ENCODE peak calls at places on chromosome 6, in six cellular contexts. One of them, this sample, is unnamed.

GRCh38 chr6:138198430-138199091 is 19.7 kb downstream of the PBOV1 start:
- DNase-seq in neuronal stem cell: no peak
- DNase-seq in T-helper 9 cell: no peak
- DNase-seq in NAMALWA: no peak
- DNase-seq in HL-60: no peak
- DNase-seq in activated CD4-positive, alpha-beta T cell treated with anti-CD3 and anti-CD28 coated beads, Interleukin-2, amount 50 U/mL, for 24 hours: no peak
- DNase-seq in this sample: no peak

GRCh38 chr6:2522521-2522920 is 228.2 kb downstream of the MYLK4 start:
- DNase-seq in NAMALWA: no peak
- DNase-seq in neuronal stem cell: no peak
- DNase-seq in activated CD4-positive, alpha-beta T cell treated with anti-CD3 and anti-CD28 coated beads, Interleukin-2, amount 50 U/mL, for 24 hours: no peak
- DNase-seq in T-helper 9 cell: no peak
- DNase-seq in HL-60: peak; percentile 81
- DNase-seq in this sample: no peak

GRCh38 chr6:6927437-6928361 is 180.1 kb upstream of the RREB1 start:
- DNase-seq in HL-60: peak; percentile 88
- DNase-seq in neuronal stem cell: peak; percentile 18
- DNase-seq in T-helper 9 cell: no peak
- DNase-seq in activated CD4-positive, alpha-beta T cell treated with anti-CD3 and anti-CD28 coated beads, Interleukin-2, amount 50 U/mL, for 24 hours: no peak
- DNase-seq in NAMALWA: no peak
- DNase-seq in this sample: no peak

GRCh38 chr6:41200296-41200900 is 551 bp downstream of the TREML2 start:
- DNase-seq in HL-60: peak; percentile 96
- DNase-seq in NAMALWA: peak; percentile 68
- DNase-seq in T-helper 9 cell: peak; percentile 21
- DNase-seq in neuronal stem cell: no peak
- DNase-seq in activated CD4-positive, alpha-beta T cell treated with anti-CD3 and anti-CD28 coated beads, Interleukin-2, amount 50 U/mL, for 24 hours: no peak
- DNase-seq in this sample: peak; percentile 42

GRCh38 chr6:19805146-19805515 is 32.0 kb upstream of the ID4 start:
- DNase-seq in activated CD4-positive, alpha-beta T cell treated with anti-CD3 and anti-CD28 coated beads, Interleukin-2, amount 50 U/mL, for 24 hours: no peak
- DNase-seq in NAMALWA: no peak
- DNase-seq in HL-60: no peak
- DNase-seq in neuronal stem cell: no peak
- DNase-seq in T-helper 9 cell: no peak
- DNase-seq in this sample: no peak

GRCh38 chr6:26575494-26575939 is 21.2 kb upstream of the ABT1 start:
- DNase-seq in HL-60: peak; percentile 9
- DNase-seq in neuronal stem cell: no peak
- DNase-seq in T-helper 9 cell: no peak
- DNase-seq in NAMALWA: no peak
- DNase-seq in activated CD4-positive, alpha-beta T cell treated with anti-CD3 and anti-CD28 coated beads, Interleukin-2, amount 50 U/mL, for 24 hours: no peak
- DNase-seq in this sample: no peak

GRCh38 chr6:146997062-146997461 is 207.2 kb upstream of the STXBP5 start:
- DNase-seq in HL-60: no peak
- DNase-seq in activated CD4-positive, alpha-beta T cell treated with anti-CD3 and anti-CD28 coated beads, Interleukin-2, amount 50 U/mL, for 24 hours: no peak
- DNase-seq in neuronal stem cell: no peak
- DNase-seq in NAMALWA: no peak
- DNase-seq in T-helper 9 cell: no peak
- DNase-seq in this sample: no peak

GRCh38 chr6:160167547-160168391 is 46.2 kb downstream of the SLC22A1 start:
- DNase-seq in T-helper 9 cell: no peak
- DNase-seq in HL-60: no peak
- DNase-seq in activated CD4-positive, alpha-beta T cell treated with anti-CD3 and anti-CD28 coated beads, Interleukin-2, amount 50 U/mL, for 24 hours: no peak
- DNase-seq in NAMALWA: no peak
- DNase-seq in neuronal stem cell: no peak
- DNase-seq in this sample: no peak

GRCh38 chr6:106162926-106163325 is 76.8 kb downstream of the PRDM1 start:
- DNase-seq in activated CD4-positive, alpha-beta T cell treated with anti-CD3 and anti-CD28 coated beads, Interleukin-2, amount 50 U/mL, for 24 hours: no peak
- DNase-seq in HL-60: no peak
- DNase-seq in NAMALWA: no peak
- DNase-seq in T-helper 9 cell: no peak
- DNase-seq in neuronal stem cell: no peak
- DNase-seq in this sample: no peak

GRCh38 chr6:105974981-105975380 is 111.2 kb upstream of the PRDM1 start:
- DNase-seq in HL-60: no peak
- DNase-seq in neuronal stem cell: no peak
- DNase-seq in NAMALWA: no peak
- DNase-seq in T-helper 9 cell: no peak
- DNase-seq in activated CD4-positive, alpha-beta T cell treated with anti-CD3 and anti-CD28 coated beads, Interleukin-2, amount 50 U/mL, for 24 hours: no peak
- DNase-seq in this sample: no peak

GRCh38 chr6:83592770-83593394 is 80.5 kb downstream of the PRSS35 start:
- DNase-seq in NAMALWA: peak; percentile 62
- DNase-seq in HL-60: peak; percentile 16
- DNase-seq in T-helper 9 cell: no peak
- DNase-seq in neuronal stem cell: no peak
- DNase-seq in activated CD4-positive, alpha-beta T cell treated with anti-CD3 and anti-CD28 coated beads, Interleukin-2, amount 50 U/mL, for 24 hours: no peak
- DNase-seq in this sample: no peak

GRCh38 chr6:395432-396125 is 4.0 kb downstream of the IRF4 start:
- DNase-seq in NAMALWA: no peak
- DNase-seq in T-helper 9 cell: no peak
- DNase-seq in HL-60: no peak
- DNase-seq in neuronal stem cell: no peak
- DNase-seq in activated CD4-positive, alpha-beta T cell treated with anti-CD3 and anti-CD28 coated beads, Interleukin-2, amount 50 U/mL, for 24 hours: no peak
- DNase-seq in this sample: no peak

GRCh38 chr6:157273756-157274088 is 49.6 kb downstream of the TMEM242 start:
- DNase-seq in activated CD4-positive, alpha-beta T cell treated with anti-CD3 and anti-CD28 coated beads, Interleukin-2, amount 50 U/mL, for 24 hours: peak; percentile 18
- DNase-seq in T-helper 9 cell: peak; percentile 55
- DNase-seq in neuronal stem cell: no peak
- DNase-seq in HL-60: no peak
- DNase-seq in NAMALWA: peak; percentile 86
- DNase-seq in this sample: peak; percentile 57

GRCh38 chr6:85576479-85576878 is 17.2 kb downstream of the SNX14 start:
- DNase-seq in HL-60: no peak
- DNase-seq in T-helper 9 cell: no peak
- DNase-seq in NAMALWA: no peak
- DNase-seq in neuronal stem cell: no peak
- DNase-seq in activated CD4-positive, alpha-beta T cell treated with anti-CD3 and anti-CD28 coated beads, Interleukin-2, amount 50 U/mL, for 24 hours: no peak
- DNase-seq in this sample: no peak